ENCODE peak calls at places on chromosomes 11 and 22, in seven cellular contexts. U, M, C, F, X, D and O are unnamed samples.

GRCh38 chr11:12829131-12829530 is 154.9 kb downstream of the TEAD1 start:
- DNase-seq in U (no peak), M (no peak), C (no peak), F (no peak), X (no peak), D (no peak), O (no peak)

GRCh38 chr11:68948948-68949347 is 31.8 kb downstream of the MRGPRD start:
- DNase-seq in U (no peak), M (no peak), C (no peak), F (no peak), X (no peak), D (no peak), O (no peak)

GRCh38 chr11:73223998-73224730 is 6.1 kb downstream of the P2RY2 start:
- DNase-seq in U (no peak), M (no peak), C (no peak), F (no peak), X (no peak), D (no peak), O (no peak)

GRCh38 chr11:14904745-14905103 is 12.7 kb upstream of the CYP2R1 start:
- DNase-seq in U (peak; percentile 93), M (no peak), C (peak; percentile 74), F (peak; percentile 75), X (peak; percentile 43), D (no peak), O (no peak)

GRCh38 chr11:8812438-8812837 is 98.6 kb upstream of the AKIP1 start:
- DNase-seq in U (no peak), M (no peak), C (peak; percentile 54), F (peak; percentile 40), X (peak; percentile 94), D (no peak), O (no peak)

GRCh38 chr11:45583981-45584380 is 81.4 kb downstream of the CHST1 start:
- DNase-seq in U (no peak), M (no peak), C (no peak), F (no peak), X (no peak), D (no peak), O (no peak)

GRCh38 chr11:120205596-120206161 is 5.2 kb upstream of the OAF start:
- DNase-seq in U (no peak), M (no peak), C (peak; percentile 66), F (no peak), X (no peak), D (no peak), O (no peak)

GRCh38 chr11:102446606-102447005 is 6.0 kb downstream of the TMEM123 start:
- DNase-seq in U (no peak), M (peak; percentile 99), C (peak; percentile 78), F (peak; percentile 76), X (no peak), D (no peak), O (no peak)

GRCh38 chr22:42692239-42693054 is 28.2 kb downstream of the A4GALT start:
- DNase-seq in U (no peak), M (no peak), C (no peak), F (peak; percentile 22), X (no peak), D (no peak), O (no peak)

GRCh38 chr11:120303004-120303637 is 22.0 kb upstream of the TLCD5 start:
- DNase-seq in U (peak; percentile 74), M (no peak), C (peak; percentile 88), F (peak; percentile 91), X (peak; percentile 12), D (no peak), O (peak; percentile 62)